ENCODE peak calls at places on chromosomes 11 and 22, in five cellular contexts. J is GM12865, A is A549, D is prostate gland, M is lower lobe of right lung. Z is an unnamed sample.

GRCh38 chr11:40732107-40732506 is 727.3 kb downstream of the LRRC4C start:
- DNase-seq in J (no peak), D (no peak), M (no peak), A (no peak), Z (no peak)

GRCh38 chr11:20000393-20001134 is 159.7 kb downstream of the DBX1 start:
- DNase-seq in M (peak; percentile 51), A (peak; percentile 48), D (no peak), J (no peak), Z (peak; percentile 58)

GRCh38 chr11:106983251-106983650 is 35.0 kb downstream of the GUCY1A2 start:
- DNase-seq in D (no peak), M (no peak), J (no peak), A (no peak), Z (no peak)

GRCh38 chr11:101215069-101215468 is 85.5 kb upstream of the PGR start:
- DNase-seq in M (no peak), D (no peak), J (no peak), A (no peak), Z (no peak)

GRCh38 chr22:48959496-48959895 is 868.2 kb downstream of the BRD1 start:
- DNase-seq in J (no peak), A (no peak), D (peak; percentile 1), M (no peak), Z (no peak)

GRCh38 chr11:85171648-85172257 is 455.4 kb downstream of the DLG2 start:
- DNase-seq in J (no peak), M (no peak), D (no peak), A (no peak), Z (no peak)

GRCh38 chr22:23384899-23385298 is 195.2 kb downstream of the IGLL1 start:
- DNase-seq in J (no peak), A (no peak), M (no peak), D (no peak), Z (no peak)

GRCh38 chr11:73311394-73311869 is 3.4 kb downstream of the ARHGEF17 start:
- DNase-seq in D (no peak), J (no peak), A (no peak), M (no peak), Z (no peak)

GRCh38 chr11:72786305-72787261 is 7.3 kb downstream of the STARD10 start:
- DNase-seq in M (peak; percentile 86), A (no peak), J (no peak), D (peak; percentile 67), Z (no peak)

GRCh38 chr11:93652161-93652597 is 9.3 kb upstream of the CEP295 start:
- DNase-seq in D (peak; percentile 40), J (peak; percentile 41), M (no peak), A (peak; percentile 38), Z (peak; percentile 35)

GRCh38 chr11:92826136-92826535 is 143.3 kb upstream of the MTNR1B start:
- DNase-seq in D (no peak), A (no peak), J (no peak), M (no peak), Z (no peak)

GRCh38 chr22:30444632-30445437 is 19.3 kb downstream of the MTFP1 start:
- DNase-seq in D (no peak), A (peak; percentile 62), J (peak; percentile 75), M (no peak), Z (peak; percentile 73)

GRCh38 chr22:41963453-41964105 is 5.7 kb upstream of the SEPTIN3 start:
- DNase-seq in D (no peak), M (peak; percentile 67), A (no peak), J (no peak), Z (no peak)

GRCh38 chr11:78061088-78061920 is 2.4 kb upstream of the THRSP start:
- DNase-seq in D (no peak), J (no peak), M (no peak), A (no peak), Z (no peak)

GRCh38 chr11:57249384-57250319 is 12.6 kb upstream of the APLNR start:
- DNase-seq in D (peak; percentile 53), J (peak; percentile 57), M (peak; percentile 68), A (peak; percentile 68), Z (peak; percentile 82)

GRCh38 chr11:90257158-90257525 is 34.3 kb upstream of the CHORDC1 start:
- DNase-seq in A (no peak), J (no peak), D (no peak), M (no peak), Z (no peak)

GRCh38 chr11:84673753-84674152 is 953.4 kb downstream of the DLG2 start:
- DNase-seq in D (no peak), A (no peak), J (no peak), M (no peak), Z (no peak)

GRCh38 chr11:66371627-66372415 is at the start of gene SLC29A2:
- DNase-seq in J (peak; percentile 90), M (peak; percentile 92), A (peak; percentile 68), D (peak; percentile 90), Z (peak; percentile 90)

GRCh38 chr22:20949698-20950183 is 17.3 kb upstream of the AIFM3 start:
- DNase-seq in J (no peak), A (no peak), D (no peak), M (no peak), Z (no peak)

GRCh38 chr11:27204527-27204926 is 158.5 kb downstream of the CCDC34 start:
- DNase-seq in D (no peak), J (peak; percentile 25), A (peak; percentile 60), M (no peak), Z (peak; percentile 18)

GRCh38 chr11:111698852-111699559 is 67.2 kb downstream of the PPP2R1B start:
- DNase-seq in D (no peak), M (no peak), A (no peak), J (no peak), Z (no peak)

GRCh38 chr22:31346255-31346732 is at the start of gene PATZ1:
- DNase-seq in D (peak; percentile 62), A (peak; percentile 88), J (peak; percentile 93), M (peak; percentile 81), Z (no peak)

GRCh38 chr11:43954241-43954640 is 11.8 kb downstream of the C11orf96 start:
- DNase-seq in D (no peak), A (no peak), M (no peak), J (no peak), Z (no peak)

GRCh38 chr22:24303007-24303406 is 32.4 kb downstream of the SPECC1L start:
- DNase-seq in D (no peak), J (no peak), A (no peak), M (no peak), Z (no peak)

GRCh38 chr22:27493797-27494196 is 307.8 kb downstream of the MN1 start:
- DNase-seq in J (no peak), A (no peak), M (no peak), D (no peak), Z (no peak)
- TF ChIP-seq CTCF in J (no peak), A (no peak), M (no peak), D (no peak), Z (no peak)

GRCh38 chr11:7418916-7419315 is 66.4 kb upstream of the OLFML1 start:
- DNase-seq in M (no peak), A (no peak), J (no peak), D (no peak), Z (no peak)

GRCh38 chr11:7418061-7418460 is 67.2 kb upstream of the OLFML1 start:
- DNase-seq in A (no peak), M (no peak), J (no peak), D (no peak), Z (no peak)

GRCh38 chr11:7423946-7424345 is 61.4 kb upstream of the OLFML1 start:
- DNase-seq in D (no peak), A (no peak), M (no peak), J (no peak), Z (no peak)

GRCh38 chr11:7421136-7421535 is 64.2 kb upstream of the OLFML1 start:
- DNase-seq in M (no peak), J (no peak), D (no peak), A (no peak), Z (no peak)

GRCh38 chr11:7422544-7423331 is 62.6 kb upstream of the OLFML1 start:
- DNase-seq in J (peak; percentile 54), D (no peak), A (no peak), M (no peak), Z (no peak)
- TF ChIP-seq CTCF in J (no peak), D (no peak), A (no peak), M (no peak), Z (no peak)

GRCh38 chr11:76666830-76667229 is 3.7 kb downstream of the LRRC32 start:
- DNase-seq in J (no peak), A (no peak), M (no peak), D (no peak), Z (no peak)

GRCh38 chr11:76667856-76668255 is 2.7 kb downstream of the LRRC32 start:
- DNase-seq in D (no peak), M (no peak), A (no peak), J (no peak), Z (no peak)

GRCh38 chr11:76666408-76666807 is 4.1 kb downstream of the LRRC32 start:
- DNase-seq in J (peak; percentile 80), D (no peak), M (peak; percentile 47), A (no peak), Z (peak; percentile 41)

GRCh38 chr11:76668362-76669155 is 2.0 kb downstream of the LRRC32 start:
- DNase-seq in A (no peak), M (no peak), J (no peak), D (no peak), Z (no peak)

DNA sequence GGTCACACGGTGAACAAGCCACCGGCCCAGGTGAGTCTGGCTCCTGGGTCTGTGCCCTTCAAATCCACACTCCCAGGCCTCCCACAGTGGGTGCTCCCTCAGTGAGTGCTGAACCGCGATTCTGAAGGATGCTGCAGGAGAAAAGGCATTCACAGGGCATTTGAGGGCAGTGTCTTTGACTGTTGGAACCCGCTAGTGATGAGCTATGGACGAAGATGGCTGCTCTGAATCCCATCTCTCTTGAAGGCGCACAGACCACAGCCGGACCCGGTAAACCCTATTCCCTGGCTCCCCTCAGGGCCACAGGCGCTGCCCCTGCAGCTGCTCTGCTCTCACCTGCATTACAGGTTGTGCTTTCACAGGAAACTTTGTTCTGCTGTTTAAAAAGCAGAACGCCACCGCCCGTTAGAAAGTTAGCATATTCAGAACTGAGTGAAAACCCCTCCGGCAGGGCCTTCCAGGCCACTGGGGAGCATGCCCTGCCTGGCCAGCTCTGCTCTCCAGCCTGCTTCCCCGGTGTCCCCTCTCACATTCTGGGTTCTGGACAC is 3.2 kb downstream of the LRRC32 start:
- DNase-seq in M (peak; percentile 25), A (no peak), J (no peak), D (no peak), Z (no peak)
- TF ChIP-seq CTCF in M (no peak), A (no peak), J (no peak), D (no peak), Z (no peak)

GRCh38 chr11:83220279-83220678 is 26.8 kb downstream of the ANKRD42 start:
- DNase-seq in D (no peak), A (no peak), M (no peak), J (no peak), Z (no peak)

GRCh38 chr11:83223457-83223856 is 29.9 kb downstream of the ANKRD42 start:
- DNase-seq in D (no peak), A (no peak), M (no peak), J (no peak), Z (no peak)

GRCh38 chr11:83222499-83222898 is 29.0 kb downstream of the ANKRD42 start:
- DNase-seq in A (no peak), D (no peak), J (no peak), M (no peak), Z (no peak)

GRCh38 chr11:83221694-83222093 is 28.2 kb downstream of the ANKRD42 start:
- DNase-seq in D (no peak), A (no peak), J (no peak), M (no peak), Z (no peak)

GRCh38 chr11:83219095-83219494 is 25.6 kb downstream of the ANKRD42 start:
- DNase-seq in A (peak; percentile 27), D (no peak), J (peak; percentile 5), M (no peak), Z (peak; percentile 4)
- TF ChIP-seq CTCF in A (peak; percentile 17), D (no peak), J (peak; percentile 10), M (no peak), Z (peak; percentile 23)

Z was measured in nephron progenitor cell.